ENCODE peak calls at places on chromosomes 6 and 20, in eight cellular contexts. S, G, Y, N, C, B, W and H are unnamed samples. For H3K9me3, the result is how much of the 10 kb centered on the place peaks cover.

GRCh38 chr20:2865630-2866029 is 7.7 kb upstream of the PTPRA start:
- DNase-seq in G (no peak), S (no peak), Y (no peak), B (no peak), C (no peak), N (no peak), W (no peak), H (peak)

GRCh38 chr20:24660651-24661050 is 191.2 kb downstream of the SYNDIG1 start:
- DNase-seq in G (no peak), N (no peak), S (no peak), C (no peak), W (no peak), Y (no peak), B (no peak), H (no peak)

GRCh38 chr6:42967228-42967627 is 6.7 kb downstream of the GNMT start:
- DNase-seq in C (no peak), W (no peak), N (no peak), Y (no peak), B (no peak), G (no peak), S (no peak), H (no peak)

GRCh38 chr20:24797864-24798655 is 151.0 kb upstream of the CST7 start:
- DNase-seq in B (no peak), S (no peak), Y (no peak), W (no peak), G (no peak), C (no peak), N (no peak), H (no peak)

GRCh38 chr6:40852667-40853383 is 186.2 kb downstream of the UNC5CL start:
- DNase-seq in W (no peak), S (no peak), N (no peak), B (no peak), G (no peak), Y (no peak), C (no peak), H (peak)

GRCh38 chr6:155201461-155202226 is 62.2 kb upstream of the CLDN20 start:
- DNase-seq in N (no peak), B (no peak), W (no peak), Y (no peak), C (no peak), G (peak), S (peak), H (no peak)

GRCh38 chr20:11917663-11918062 is at the start of gene BTBD3:
- DNase-seq in W (peak), S (peak), Y (no peak), G (peak), C (peak), B (no peak), N (peak), H (no peak)

GRCh38 chr6:125220712-125221111 is 67.1 kb downstream of the TPD52L1 start:
- DNase-seq in Y (no peak), B (no peak), C (peak), G (peak), W (peak), N (peak), S (no peak), H (no peak)

GRCh38 chr6:162871966-162872365 is 144.2 kb downstream of the PACRG start:
- DNase-seq in W (no peak), C (no peak), Y (no peak), B (no peak), G (peak), N (no peak), S (no peak), H (no peak)

GRCh38 chr6:74578339-74578738 is 627.5 kb downstream of the COL12A1 start:
- DNase-seq in N (no peak), S (peak), Y (no peak), C (no peak), B (no peak), G (peak), W (no peak), H (no peak)

GRCh38 chr6:49849121-49849907 is 17.0 kb downstream of the CRISP1 start:
- DNase-seq in S (peak), G (peak), W (no peak), C (no peak), B (no peak), Y (no peak), N (no peak), H (peak)

GRCh38 chr6:107115695-107116327 is 496 bp upstream of the BEND3 start:
- DNase-seq in W (no peak), B (no peak), C (peak), G (no peak), N (no peak), S (no peak), Y (no peak), H (no peak)

GRCh38 chr6:165659945-165660862 is 2.8 kb downstream of the PDE10A start:
- DNase-seq in S (no peak), G (no peak), C (no peak), N (no peak), B (no peak), Y (no peak), W (no peak), H (no peak)
- H3K27ac ChIP-seq in S (no peak), G (no peak), C (peak), N (peak), B (no peak), Y (no peak), W (peak), H (no peak)

GRCh38 chr6:121641158-121641557 is 205.7 kb downstream of the GJA1 start:
- DNase-seq in S (no peak), Y (no peak), W (no peak), C (no peak), G (no peak), N (no peak), B (no peak), H (no peak)

GRCh38 chr6:121630716-121631115 is 195.3 kb downstream of the GJA1 start:
- DNase-seq in G (no peak), S (no peak), N (no peak), B (no peak), C (no peak), W (no peak), Y (no peak), H (no peak)

GRCh38 chr6:121633309-121633708 is 197.9 kb downstream of the GJA1 start:
- DNase-seq in B (no peak), C (no peak), W (no peak), G (no peak), N (no peak), Y (no peak), S (no peak), H (no peak)

GRCh38 chr6:121639041-121639440 is 203.6 kb downstream of the GJA1 start:
- DNase-seq in W (no peak), Y (no peak), S (no peak), G (peak), N (no peak), B (no peak), C (no peak), H (no peak)

GRCh38 chr6:121635355-121635754 is 199.9 kb downstream of the GJA1 start:
- DNase-seq in S (no peak), Y (no peak), B (no peak), W (no peak), N (no peak), C (no peak), G (no peak), H (no peak)
- H3K9me3 ChIP-seq in S (under half), Y (under half), B (under half), W (under half), N (half or more), C (under half), G (under half), H (under half)

GRCh38 chr6:132512638-132513632 is at the start of gene STX7:
- DNase-seq in C (peak), W (peak), N (peak), S (peak), G (peak), Y (peak), B (peak), H (peak)

GRCh38 chr6:132513821-132514545 is 1.1 kb upstream of the STX7 start:
- DNase-seq in S (no peak), C (no peak), G (no peak), W (no peak), N (no peak), B (no peak), Y (no peak), H (no peak)

GRCh38 chr6:132511159-132511835 is 1.6 kb downstream of the STX7 start:
- DNase-seq in Y (no peak), W (no peak), N (no peak), S (peak), C (no peak), G (no peak), B (no peak), H (no peak)

GRCh38 chr6:132512342-132512637 is 626 bp downstream of the STX7 start:
- DNase-seq in B (no peak), W (no peak), C (no peak), G (no peak), N (no peak), S (no peak), Y (no peak), H (no peak)

GRCh38 chr6:132511836-132512230 is 1.1 kb downstream of the STX7 start:
- DNase-seq in G (no peak), W (no peak), B (no peak), N (no peak), C (no peak), Y (no peak), S (no peak), H (no peak)
- H3K27ac ChIP-seq in G (no peak), W (peak), B (peak), N (peak), C (no peak), Y (no peak), S (peak), H (no peak)

GRCh38 chr20:56187791-56188190 is 60.7 kb upstream of the MC3R start:
- DNase-seq in B (no peak), Y (no peak), W (no peak), S (no peak), N (no peak), G (no peak), C (no peak), H (no peak)
- H3K9me3 ChIP-seq in B (under half), Y (under half), W (under half), S (under half), N (under half), G (under half), C (under half), H (under half)

DNA sequence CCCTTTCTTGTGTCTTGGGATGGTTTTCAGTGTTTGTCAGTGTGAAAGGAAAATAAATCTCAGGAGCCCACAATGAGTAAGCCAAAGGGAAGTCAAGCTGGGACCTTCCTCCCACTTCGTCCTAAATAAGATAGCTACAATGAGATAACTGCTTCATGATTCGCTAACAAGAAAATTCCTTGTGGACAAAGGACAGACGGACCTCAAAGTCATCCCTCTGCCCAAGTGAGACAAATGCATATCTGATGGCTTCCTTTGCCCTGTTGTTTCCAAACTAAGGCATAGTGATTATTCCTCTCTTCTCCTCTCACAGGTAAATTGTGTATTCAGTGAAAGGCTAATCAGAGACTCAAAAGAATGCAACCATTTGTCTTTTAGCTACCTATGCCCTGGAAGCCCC is 26.1 kb upstream of the ADTRP start:
- DNase-seq in W (no peak), N (no peak), G (peak), S (no peak), Y (no peak), C (no peak), B (no peak), H (no peak)
- H3K27ac ChIP-seq in W (no peak), N (no peak), G (no peak), S (no peak), Y (no peak), C (no peak), B (no peak), H (no peak)